ENCODE peak calls at places on chromosomes 6 and 20, in six cellular contexts. F is transverse colon, K is HCT116, W is DND-41, Y is sigmoid colon, Z is lower lobe of right lung. L is an unnamed sample. For H3K9me3, the result is how much of the 10 kb centered on the place peaks cover.

GRCh38 chr6:41707565-41708200 is 27.7 kb downstream of the TFEB start:
- DNase-seq in F (no peak), K (no peak), W (peak), Y (no peak), Z (peak), L (peak)

GRCh38 chr6:145508107-145508506 is 227.2 kb downstream of the EPM2A start:
- DNase-seq in F (no peak), K (no peak), W (no peak), Y (no peak), Z (no peak), L (no peak)

GRCh38 chr6:128507337-128508310 is 12.8 kb downstream of the PTPRK start:
- DNase-seq in F (peak), K (no peak), W (no peak), Y (no peak), Z (no peak), L (no peak)

GRCh38 chr20:10551732-10552724 is 116.9 kb downstream of the SLX4IP start:
- DNase-seq in F (no peak), K (no peak), W (peak), Y (no peak), Z (no peak), L (no peak)

GRCh38 chr20:51800132-51800721 is 2.1 kb downstream of the SALL4 start:
- DNase-seq in F (peak), K (peak), W (no peak), Y (no peak), Z (peak), L (peak)

GRCh38 chr6:126721581-126722145 is 381.7 kb downstream of the CENPW start:
- DNase-seq in F (no peak), K (peak), W (no peak), Y (no peak), Z (no peak), L (no peak)

GRCh38 chr6:149335924-149336323 is 18.4 kb downstream of the TAB2 start:
- DNase-seq in F (no peak), K (peak), W (no peak), Y (no peak), Z (no peak), L (no peak)

GRCh38 chr6:169158182-169158573 is 95.5 kb downstream of the THBS2 start:
- DNase-seq in F (no peak), K (no peak), W (no peak), Y (peak), Z (no peak), L (peak)

GRCh38 chr6:154536922-154537449 is 26.5 kb upstream of the CNKSR3 start:
- DNase-seq in F (no peak), K (no peak), W (no peak), Y (no peak), Z (no peak), L (no peak)

GRCh38 chr20:34437330-34437986 is 74.4 kb downstream of the ITCH start:
- DNase-seq in F (no peak), K (no peak), W (no peak), Y (no peak), Z (no peak), L (no peak)

GRCh38 chr6:137975058-137975940 is 108.2 kb downstream of the TNFAIP3 start:
- DNase-seq in F (no peak), K (peak), W (peak), Y (no peak), Z (no peak), L (no peak)

GRCh38 chr6:7042056-7042653 is 65.6 kb upstream of the RREB1 start:
- DNase-seq in F (peak), K (no peak), W (no peak), Y (no peak), Z (peak), L (no peak)

GRCh38 chr6:34177181-34177591 is 31.3 kb upstream of the GRM4 start:
- DNase-seq in F (no peak), K (no peak), W (no peak), Y (no peak), Z (no peak), L (no peak)

GRCh38 chr20:48336647-48337046 is 491.2 kb downstream of the PREX1 start:
- DNase-seq in F (no peak), K (no peak), W (no peak), Y (no peak), Z (no peak), L (no peak)

GRCh38 chr20:19210426-19211155 is 1.9 kb upstream of the SLC24A3 start:
- DNase-seq in F (no peak), K (no peak), W (no peak), Y (peak), Z (no peak), L (no peak)

GRCh38 chr20:58536289-58536688 is 21.1 kb upstream of the APCDD1L start:
- DNase-seq in F (no peak), K (no peak), W (no peak), Y (peak), Z (no peak), L (no peak)
- H3K9me3 ChIP-seq in F (under half), K (under half), W (under half), Y (under half), Z (under half), L (under half)

GRCh38 chr6:93453956-93454355 is 34.6 kb upstream of the EPHA7 start:
- DNase-seq in F (no peak), K (no peak), W (no peak), Y (no peak), Z (no peak), L (no peak)

DNA sequence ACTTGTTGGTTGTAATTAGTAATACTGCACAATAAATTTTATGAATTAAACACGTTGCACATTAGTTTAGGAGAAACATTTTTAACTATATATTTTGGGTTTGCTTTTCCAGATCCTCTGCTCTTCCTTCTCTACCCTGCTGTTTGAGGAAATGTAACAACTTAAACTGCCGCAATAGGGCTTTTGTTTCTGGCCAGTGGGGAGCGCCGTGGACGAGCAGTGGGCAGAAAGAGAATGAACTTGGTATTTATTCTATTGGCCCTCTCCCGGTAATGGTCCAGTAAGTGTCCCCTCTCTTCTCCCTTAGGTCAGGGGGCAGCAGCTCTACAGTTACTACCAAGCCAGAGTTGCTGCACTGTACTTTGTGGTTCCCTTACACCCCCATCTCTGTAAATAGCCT is 35.2 kb upstream of the EPHA7 start:
- DNase-seq in F (no peak), K (no peak), W (no peak), Y (no peak), Z (no peak), L (no peak)
- TF ChIP-seq CTCF in F (no peak), K (no peak), W (no peak), Y (no peak), Z (no peak), L (no peak)

DNA sequence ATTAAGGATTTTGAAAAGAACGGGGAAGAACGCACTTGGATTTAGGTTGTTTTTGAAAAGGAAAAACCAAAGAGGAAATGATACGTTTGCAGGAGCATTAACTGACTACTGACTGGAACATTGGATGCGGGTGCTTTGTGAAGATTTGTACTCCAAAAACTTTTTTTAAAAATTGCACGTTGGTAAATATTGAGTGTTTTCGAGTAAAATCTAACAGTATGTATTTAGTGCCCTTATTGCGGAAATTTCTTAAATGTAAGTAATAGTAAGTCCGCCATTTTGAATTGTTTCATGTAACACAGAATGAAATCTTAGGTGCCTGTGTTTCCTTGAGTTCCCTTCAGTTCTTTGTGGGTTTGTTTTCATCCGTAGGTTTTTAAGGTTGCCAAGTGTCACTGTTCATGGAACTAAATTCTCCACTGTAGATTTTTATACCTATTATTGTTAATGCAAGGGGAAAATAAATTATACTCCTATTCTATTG is 15.2 kb upstream of the LIN28B start:
- DNase-seq in F (no peak), K (no peak), W (no peak), Y (no peak), Z (no peak), L (no peak)
- H3K4me3 ChIP-seq in F (no peak), K (no peak), W (no peak), Y (peak), Z (peak), L (no peak)

DNA sequence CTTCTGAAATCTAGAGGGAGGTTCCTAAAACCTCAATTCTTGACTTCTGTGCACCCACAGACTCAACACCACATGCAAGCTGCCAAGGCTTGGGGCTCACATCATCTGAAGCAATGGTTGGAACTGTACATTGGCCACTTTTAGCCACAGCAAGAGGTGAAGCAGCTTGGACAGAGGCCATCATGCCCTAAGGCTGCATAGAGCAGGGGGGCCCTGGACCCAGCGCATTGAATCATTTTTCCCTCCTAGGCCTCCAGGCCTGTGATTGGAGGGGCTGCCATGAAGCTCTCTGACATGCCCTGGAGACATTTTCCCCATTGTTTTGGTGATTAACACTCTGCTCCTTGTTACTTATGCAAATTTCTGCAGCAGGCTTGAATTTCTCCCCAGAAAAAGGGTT is 145.9 kb downstream of the C6orf118 start:
- DNase-seq in F (no peak), K (no peak), W (no peak), Y (no peak), Z (no peak), L (no peak)
- H3K9me3 ChIP-seq in F (under half), K (under half), W (under half), Y (under half), Z (under half), L (under half)

GRCh38 chr6:2693191-2693590 is 57.5 kb downstream of the MYLK4 start:
- DNase-seq in F (no peak), K (no peak), W (no peak), Y (no peak), Z (no peak), L (no peak)

GRCh38 chr6:2697291-2697690 is 53.4 kb downstream of the MYLK4 start:
- DNase-seq in F (no peak), K (no peak), W (no peak), Y (no peak), Z (no peak), L (no peak)

DNA sequence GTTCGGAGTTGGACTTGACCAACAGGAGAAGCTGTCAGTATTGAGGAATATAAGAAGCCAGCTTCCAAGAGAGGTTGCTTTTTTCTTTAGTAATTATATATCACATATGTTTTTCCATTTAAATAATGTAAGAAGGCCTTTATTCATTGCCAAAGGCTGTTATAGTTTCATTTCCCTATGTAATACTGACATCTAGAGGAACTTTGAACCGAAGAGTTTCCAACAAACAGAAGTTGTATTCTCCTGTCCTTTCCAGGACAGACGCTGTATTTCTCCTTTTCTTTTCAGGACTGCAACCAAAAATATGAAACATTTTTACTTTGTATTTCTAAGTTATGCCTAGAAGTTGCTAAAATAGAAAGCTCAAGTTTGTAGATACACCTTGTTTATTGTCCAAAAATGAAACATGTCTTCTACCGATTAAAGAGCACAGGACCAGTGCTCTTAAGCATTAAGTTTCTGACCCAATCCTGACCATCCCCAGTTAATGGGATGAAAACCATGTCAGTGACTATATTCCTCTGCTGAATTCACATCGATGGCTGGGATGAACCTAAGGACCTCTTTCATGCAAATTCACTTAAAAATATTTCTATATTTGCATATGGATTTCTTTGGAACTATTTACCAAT is 55.1 kb downstream of the MYLK4 start:
- DNase-seq in F (no peak), K (peak), W (no peak), Y (no peak), Z (no peak), L (no peak)
- TF ChIP-seq CTCF in F (peak), K (peak), W (peak), Y (no peak), Z (no peak), L (peak)

DNA sequence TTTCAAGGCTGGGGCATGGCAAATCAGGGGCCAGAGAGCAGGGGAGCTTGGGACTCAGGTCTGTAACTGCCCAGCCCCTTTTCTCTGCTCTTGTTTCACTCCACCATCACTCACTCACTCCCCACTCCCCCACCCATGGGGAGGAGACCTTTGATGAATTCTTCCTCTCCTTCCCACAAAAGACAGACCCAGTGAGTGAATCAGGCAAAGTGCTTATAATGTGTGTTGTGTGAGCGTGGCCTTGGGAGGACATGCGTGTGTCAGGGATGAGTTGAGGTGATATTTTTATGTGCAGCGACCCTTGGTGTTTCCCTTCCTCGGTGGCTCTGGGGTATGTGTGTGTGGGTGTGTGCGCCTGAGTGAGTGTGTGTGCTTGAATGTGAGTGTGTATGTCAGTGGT is 1.0 kb upstream of the CUL9 start:
- DNase-seq in F (no peak), K (no peak), W (no peak), Y (no peak), Z (no peak), L (no peak)
- H3K4me3 ChIP-seq in F (no peak), K (peak), W (peak), Y (no peak), Z (no peak), L (peak)

DNA sequence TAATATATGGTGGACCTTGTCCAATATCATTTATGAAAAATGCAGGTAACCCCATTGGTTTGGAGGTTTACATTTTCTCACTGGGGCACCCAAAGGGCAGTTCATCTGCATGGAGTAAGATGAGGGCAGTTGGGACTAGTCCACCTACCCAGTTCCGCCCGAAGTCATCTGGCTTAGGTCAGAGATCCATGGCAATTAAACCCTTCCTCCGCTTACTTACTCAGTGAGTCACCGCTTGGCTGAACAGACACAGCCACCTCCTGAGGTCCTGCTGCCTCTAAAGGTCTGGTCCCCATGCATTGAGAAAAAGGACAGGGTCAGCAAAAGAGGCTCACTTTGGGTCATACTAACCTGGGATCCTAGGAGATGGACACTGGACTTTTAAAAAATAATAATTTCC is 102.9 kb upstream of the PRL start:
- DNase-seq in F (no peak), K (no peak), W (no peak), Y (no peak), Z (no peak), L (no peak)
- H3K9me3 ChIP-seq in F (under half), K (under half), W (under half), Y (under half), Z (under half), L (under half)